ENCODE peak calls at places on chromosomes 6 and 20, in eight cellular contexts. W is H9, R is adrenal gland, X is right lobe of liver, U is cardiac muscle cell, J is ovary, P is astrocyte, I is upper lobe of right lung. A is an unnamed sample. For H3K27me3 and H3K9me3, the result is how much of the 10 kb centered on the place peaks cover.

GRCh38 chr6:167396068-167396658 is 71.3 kb downstream of the TTLL2 start:
- DNase-seq in X (no peak), U (no peak), P (no peak), J (no peak), I (peak), R (no peak), W (no peak), A (peak)

GRCh38 chr6:133567656-133568055 is 321.3 kb upstream of the TCF21 start:
- DNase-seq in J (no peak), R (no peak), I (no peak), P (no peak), X (no peak), U (no peak), W (no peak), A (no peak)

GRCh38 chr20:57938158-57939108 is 228.6 kb upstream of the PMEPA1 start:
- DNase-seq in P (peak), J (no peak), I (no peak), U (no peak), W (no peak), X (no peak), R (no peak), A (no peak)

GRCh38 chr6:50608421-50608820 is 104.9 kb upstream of the TFAP2D start:
- DNase-seq in J (no peak), U (no peak), P (no peak), X (no peak), I (no peak), R (no peak), W (no peak), A (no peak)

GRCh38 chr6:12296255-12296573 is 6.1 kb downstream of the EDN1 start:
- DNase-seq in U (no peak), J (no peak), W (no peak), I (no peak), X (no peak), R (no peak), P (peak), A (peak)

GRCh38 chr20:37336369-37337207 is 9.4 kb upstream of the SRC start:
- DNase-seq in W (peak), J (peak), R (peak), P (no peak), I (peak), X (no peak), U (no peak), A (no peak)

GRCh38 chr20:10171864-10172751 is 46.5 kb upstream of the SNAP25 start:
- DNase-seq in W (peak), X (peak), R (peak), U (peak), I (peak), P (peak), J (peak), A (no peak)

GRCh38 chr20:35756404-35756803 is 14.3 kb upstream of the RBM39 start:
- DNase-seq in I (no peak), X (no peak), P (no peak), W (no peak), J (no peak), U (no peak), R (no peak), A (no peak)

GRCh38 chr20:15188415-15188814 is 851.0 kb upstream of the FLRT3 start:
- DNase-seq in U (no peak), P (no peak), R (no peak), I (no peak), X (no peak), J (no peak), W (no peak), A (no peak)

GRCh38 chr20:62326959-62327725 is 24.3 kb downstream of the ADRM1 start:
- DNase-seq in X (no peak), I (no peak), P (no peak), J (no peak), R (no peak), U (no peak), W (no peak), A (no peak)

GRCh38 chr20:63103402-63104311 is 96.9 kb upstream of the BHLHE23 start:
- DNase-seq in W (no peak), P (no peak), X (peak), J (no peak), U (no peak), I (no peak), R (no peak), A (peak)

GRCh38 chr6:40599580-40599979 is 12.4 kb upstream of the LRFN2 start:
- DNase-seq in R (no peak), P (no peak), W (peak), U (peak), I (no peak), X (no peak), J (peak), A (no peak)

GRCh38 chr6:11851405-11851804 is 72.8 kb upstream of the ADTRP start:
- DNase-seq in R (no peak), P (peak), J (no peak), I (no peak), W (no peak), U (no peak), X (no peak), A (no peak)

GRCh38 chr6:2641044-2641673 is 109.6 kb downstream of the MYLK4 start:
- DNase-seq in R (no peak), J (no peak), W (no peak), U (no peak), I (no peak), X (no peak), P (no peak), A (no peak)

GRCh38 chr6:43436577-43437282 is 9.4 kb downstream of the ABCC10 start:
- DNase-seq in R (no peak), X (no peak), I (no peak), J (peak), W (no peak), P (peak), U (peak), A (peak)

GRCh38 chr6:2749972-2750600 is 636 bp downstream of the MYLK4 start:
- DNase-seq in P (no peak), J (peak), X (no peak), U (peak), W (no peak), I (no peak), R (peak), A (peak)

GRCh38 chr6:40328376-40328987 is 258.7 kb downstream of the LRFN2 start:
- DNase-seq in W (peak), X (no peak), P (no peak), R (peak), J (no peak), I (peak), U (peak), A (peak)

GRCh38 chr6:111552999-111553398 is 52.7 kb downstream of the TRAF3IP2 start:
- DNase-seq in I (no peak), R (no peak), W (no peak), U (no peak), X (no peak), P (no peak), J (no peak), A (no peak)

GRCh38 chr6:10391299-10391630 is 23.6 kb downstream of the TFAP2A start:
- DNase-seq in I (no peak), X (no peak), J (no peak), R (no peak), W (peak), U (no peak), P (no peak), A (no peak)
- H3K27me3 ChIP-seq in I (half or more), X (half or more), J (under half), R (half or more), W (half or more), U (half or more), P (half or more), A (under half)

DNA sequence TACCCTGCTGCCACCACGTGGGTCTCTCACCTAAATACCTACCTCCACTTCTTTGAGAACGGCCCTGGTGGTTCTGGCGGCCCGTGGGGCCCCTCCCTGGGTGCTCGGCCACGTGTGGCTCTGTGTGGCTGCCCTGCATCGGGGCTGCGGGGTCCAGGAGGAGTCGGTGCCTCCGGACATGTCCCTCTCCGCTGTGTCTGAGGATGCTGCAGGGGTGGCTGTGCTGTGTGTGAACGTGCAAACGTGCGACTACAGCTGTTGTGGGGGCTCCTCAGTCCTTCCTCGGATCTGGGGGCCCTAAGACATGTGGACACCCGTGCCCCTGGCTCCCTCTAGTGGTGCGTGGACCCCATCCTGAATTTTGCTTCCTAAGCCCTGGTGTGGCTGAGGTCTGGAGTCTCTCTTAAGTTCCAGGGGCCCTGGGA is 691.8 kb downstream of the QKI start:
- DNase-seq in R (no peak), U (peak), I (no peak), W (peak), X (no peak), P (peak), J (no peak), A (no peak)
- H3K9me3 ChIP-seq in R (under half), U (under half), I (under half), W (under half), X (under half), P (under half), J (under half), A (under half)

GRCh38 chr20:25007491-25008305 is 15.1 kb upstream of the APMAP start:
- DNase-seq in W (peak), U (no peak), X (no peak), R (no peak), P (no peak), I (peak), J (no peak), A (peak)
- H3K27me3 ChIP-seq in W (under half), U (under half), X (under half), R (under half), P (under half), I (under half), J (under half), A (under half)

GRCh38 chr6:155611742-155612141 is 156.1 kb upstream of the NOX3 start:
- DNase-seq in P (no peak), J (no peak), X (no peak), W (no peak), R (no peak), I (no peak), U (no peak), A (no peak)

GRCh38 chr6:155614606-155615005 is 159.0 kb upstream of the NOX3 start:
- DNase-seq in P (no peak), I (no peak), R (no peak), X (no peak), J (no peak), W (no peak), U (no peak), A (no peak)
- H3K9me3 ChIP-seq in P (under half), I (under half), R (under half), X (under half), J (under half), W (under half), U (under half), A (under half)

DNA sequence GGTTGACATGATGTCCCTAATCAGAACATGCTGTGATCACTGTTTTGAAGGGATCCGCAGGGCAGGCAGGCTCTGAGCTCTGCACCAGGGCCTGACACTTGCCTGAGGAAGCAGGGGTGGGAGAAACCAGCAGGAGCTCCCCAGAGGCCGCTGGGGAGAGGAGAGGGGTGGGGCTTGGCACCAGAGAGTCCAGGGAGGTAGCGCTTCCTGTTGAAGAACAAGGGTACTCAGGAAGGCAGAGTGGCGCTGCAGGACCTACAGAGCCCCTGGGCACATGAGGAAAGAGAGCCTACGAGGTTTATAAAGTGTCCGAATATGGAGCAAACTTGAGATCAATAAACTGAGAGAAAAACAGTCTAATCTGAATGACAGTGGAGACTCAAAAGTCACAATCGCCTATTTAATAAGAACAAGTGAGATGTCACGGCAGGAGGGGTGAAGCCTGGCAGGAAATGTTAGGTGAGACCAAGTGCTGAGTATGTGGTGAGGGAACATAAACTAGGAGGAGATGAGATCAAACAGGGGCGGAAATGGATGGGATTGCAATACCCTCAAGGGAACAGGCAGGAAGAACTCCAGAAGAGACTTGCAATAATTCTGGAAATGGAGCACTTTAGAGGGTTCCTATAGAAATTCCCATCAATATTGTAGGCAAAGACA is 5.8 kb upstream of the TBXT start:
- DNase-seq in I (no peak), W (peak), X (no peak), J (no peak), P (no peak), R (no peak), U (peak), A (no peak)
- H3K27me3 ChIP-seq in I (under half), W (under half), X (under half), J (under half), P (under half), R (under half), U (half or more), A (under half)

GRCh38 chr6:131948692-131949614 is 2.2 kb downstream of the CCN2 start:
- DNase-seq in R (no peak), J (peak), P (peak), X (no peak), I (no peak), W (no peak), U (peak), A (no peak)

GRCh38 chr6:131951576-131952230 is 531 bp upstream of the CCN2 start:
- DNase-seq in W (no peak), I (no peak), U (no peak), X (no peak), P (no peak), J (no peak), R (no peak), A (no peak)

GRCh38 chr6:131949909-131950766 is 1.0 kb downstream of the CCN2 start:
- DNase-seq in I (peak), R (peak), P (peak), J (peak), X (peak), U (peak), W (peak), A (peak)

GRCh38 chr6:131949615-131949908 is 1.6 kb downstream of the CCN2 start:
- DNase-seq in I (no peak), P (peak), U (no peak), X (no peak), W (no peak), R (no peak), J (no peak), A (no peak)

DNA sequence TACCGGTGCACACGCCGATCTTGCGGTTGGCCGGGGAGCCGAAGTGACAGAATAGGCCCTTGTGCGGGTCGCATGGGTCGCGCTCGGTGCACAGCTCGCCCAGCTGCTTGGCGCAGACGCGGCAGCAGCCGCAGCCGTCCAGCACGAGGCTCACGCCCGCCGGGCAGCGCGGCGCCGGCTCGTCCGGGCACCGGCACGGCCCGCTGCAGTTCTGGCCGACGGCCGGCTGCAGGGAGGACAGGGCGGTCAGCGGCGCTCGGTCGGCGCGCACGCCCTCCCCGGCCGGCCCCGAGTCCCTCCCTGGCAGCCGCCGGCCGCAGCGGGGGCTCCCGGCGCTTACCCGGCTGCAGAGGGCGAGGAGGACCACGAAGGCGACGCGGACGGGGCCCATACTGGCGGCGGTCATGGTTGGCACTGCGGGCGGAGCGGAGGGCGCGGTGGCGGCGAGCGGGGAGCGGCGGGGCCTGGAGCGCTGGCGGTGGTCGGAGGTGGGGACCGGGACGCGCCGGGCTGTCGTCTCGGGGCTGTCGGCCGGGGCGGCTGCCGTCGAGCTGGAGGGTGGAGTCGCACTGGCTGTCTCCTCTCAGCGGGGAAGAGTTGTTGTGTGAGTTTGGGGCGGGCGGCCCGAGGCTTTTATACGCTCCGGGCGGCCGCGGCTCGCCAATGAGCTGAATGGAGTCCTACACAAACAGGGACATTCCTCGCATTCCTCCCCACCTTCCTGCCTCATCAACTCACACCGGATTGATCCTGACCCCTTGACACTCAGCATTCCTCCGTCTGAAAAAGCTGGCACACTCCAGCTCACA is at the start of gene CCN2:
- DNase-seq in U (peak), I (peak), R (peak), J (peak), W (peak), X (peak), P (peak), A (peak)
- H3K9me3 ChIP-seq in U (under half), I (under half), R (under half), J (under half), W (under half), X (under half), P (under half), A (under half)

DNA sequence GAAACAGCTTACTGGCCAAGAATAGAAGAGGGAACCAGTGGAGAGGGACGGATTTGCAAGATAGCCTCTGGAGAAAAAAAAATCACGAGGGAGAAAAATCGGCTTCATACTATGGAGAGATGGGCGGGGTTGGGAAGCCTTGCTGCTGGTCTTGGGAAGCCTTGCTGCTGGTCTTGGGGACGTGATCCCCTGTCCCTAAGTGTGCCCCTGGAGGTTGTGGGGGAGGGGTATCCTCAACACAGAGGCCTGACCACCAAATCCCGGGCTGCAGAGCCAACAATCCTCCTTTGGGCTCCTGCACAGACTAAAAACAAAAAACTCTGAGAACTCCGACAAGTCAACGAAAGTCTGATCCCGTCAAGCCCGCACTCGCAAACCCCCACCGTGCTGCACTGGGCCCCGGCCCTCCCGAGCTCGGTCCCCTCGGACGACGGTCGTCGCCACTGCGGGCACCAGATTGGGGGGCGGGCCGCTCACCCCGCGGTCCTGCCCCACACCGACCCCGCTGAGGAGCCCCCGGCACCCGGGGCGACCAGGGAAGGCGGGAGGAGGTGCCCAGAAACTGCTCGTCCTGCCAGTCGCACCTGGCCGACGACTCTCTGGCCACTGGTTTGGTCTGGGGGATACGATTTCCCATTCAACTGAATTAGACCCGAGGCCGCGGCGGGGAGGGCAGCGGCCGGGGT is 720 bp downstream of the MAP7 start:
- DNase-seq in J (no peak), W (peak), P (no peak), X (no peak), R (peak), I (peak), U (peak), A (peak)
- H3K27me3 ChIP-seq in J (under half), W (under half), P (under half), X (under half), R (under half), I (under half), U (under half), A (under half)

A was measured in Caco-2.